ENCODE peak calls at places on chromosomes 16 and 17, in four cellular contexts. One of them, this sample, is unnamed.

GRCh38 chr17:29004081-29004692 is 1.6 kb downstream of the SEZ6 start:
- DNase-seq in BE2C: no peak
- DNase-seq in breast epithelium: no peak
- DNase-seq in left ventricle myocardium inferior: no peak
- DNase-seq in this sample: no peak

GRCh38 chr17:48799069-48799710 is 17.8 kb downstream of the TTLL6 start:
- DNase-seq in left ventricle myocardium inferior: no peak
- DNase-seq in breast epithelium: no peak
- DNase-seq in BE2C: no peak
- DNase-seq in this sample: no peak

GRCh38 chr17:80892900-80893603 is 98.6 kb upstream of the CHMP6 start:
- DNase-seq in BE2C: peak; percentile 77
- DNase-seq in left ventricle myocardium inferior: no peak
- DNase-seq in breast epithelium: no peak
- DNase-seq in this sample: peak; percentile 36

GRCh38 chr16:26665166-26665939 is 401.4 kb upstream of the C16orf82 start:
- DNase-seq in left ventricle myocardium inferior: no peak
- DNase-seq in breast epithelium: no peak
- DNase-seq in BE2C: no peak
- DNase-seq in this sample: no peak

GRCh38 chr17:1076299-1076981 is 79.5 kb downstream of the TIMM22 start:
- DNase-seq in BE2C: no peak
- DNase-seq in breast epithelium: no peak
- DNase-seq in left ventricle myocardium inferior: no peak
- DNase-seq in this sample: no peak

GRCh38 chr17:4562000-4562969 is 1.9 kb upstream of the GGT6 start:
- DNase-seq in BE2C: no peak
- DNase-seq in left ventricle myocardium inferior: no peak
- DNase-seq in breast epithelium: no peak
- DNase-seq in this sample: no peak

GRCh38 chr17:58728831-58729230 is 26.8 kb upstream of the PPM1E start:
- DNase-seq in BE2C: no peak
- DNase-seq in left ventricle myocardium inferior: no peak
- DNase-seq in breast epithelium: no peak
- DNase-seq in this sample: no peak

GRCh38 chr16:8905168-8905762 is 23.1 kb downstream of the LITAFD start:
- DNase-seq in left ventricle myocardium inferior: no peak
- DNase-seq in breast epithelium: no peak
- DNase-seq in BE2C: no peak
- DNase-seq in this sample: no peak

GRCh38 chr16:23920899-23921298 is 85.1 kb downstream of the PRKCB start:
- DNase-seq in left ventricle myocardium inferior: no peak
- DNase-seq in breast epithelium: no peak
- DNase-seq in BE2C: no peak
- DNase-seq in this sample: no peak

GRCh38 chr17:42276609-42277341 is 584 bp upstream of the STAT5B start:
- DNase-seq in left ventricle myocardium inferior: peak; percentile 70
- DNase-seq in breast epithelium: no peak
- DNase-seq in BE2C: peak; percentile 67
- DNase-seq in this sample: peak; percentile 59

GRCh38 chr17:42276359-42276608 is at the start of gene STAT5B:
- DNase-seq in BE2C: peak; percentile 73
- DNase-seq in left ventricle myocardium inferior: peak; percentile 78
- DNase-seq in breast epithelium: peak; percentile 67
- DNase-seq in this sample: peak; percentile 66

GRCh38 chr16:66717112-66717675 is 20.7 kb upstream of the CMTM4 start:
- DNase-seq in left ventricle myocardium inferior: peak; percentile 27
- DNase-seq in breast epithelium: no peak
- DNase-seq in BE2C: peak; percentile 77
- DNase-seq in this sample: peak; percentile 55

GRCh38 chr16:2473999-2474876 is 689 bp upstream of the TBC1D24 start:
- DNase-seq in left ventricle myocardium inferior: peak; percentile 56
- DNase-seq in BE2C: peak; percentile 69
- DNase-seq in breast epithelium: no peak
- DNase-seq in this sample: no peak

GRCh38 chr16:50546125-50546524 is 2.1 kb upstream of the NKD1 start:
- DNase-seq in left ventricle myocardium inferior: no peak
- DNase-seq in BE2C: no peak
- DNase-seq in breast epithelium: no peak
- DNase-seq in this sample: no peak

GRCh38 chr17:81556175-81556691 is 4.1 kb upstream of the FAAP100 start:
- DNase-seq in breast epithelium: no peak
- DNase-seq in left ventricle myocardium inferior: no peak
- DNase-seq in BE2C: no peak
- DNase-seq in this sample: no peak

GRCh38 chr17:68184141-68184571 is 63.7 kb upstream of the AMZ2 start:
- DNase-seq in left ventricle myocardium inferior: no peak
- DNase-seq in breast epithelium: no peak
- DNase-seq in BE2C: no peak
- DNase-seq in this sample: no peak

GRCh38 chr16:69926241-69926640 is 24.9 kb upstream of the CLEC18A start:
- DNase-seq in breast epithelium: no peak
- DNase-seq in left ventricle myocardium inferior: no peak
- DNase-seq in BE2C: no peak
- DNase-seq in this sample: no peak

GRCh38 chr17:62631936-62632924 is 4.8 kb downstream of the MRC2 start:
- DNase-seq in BE2C: no peak
- DNase-seq in left ventricle myocardium inferior: no peak
- DNase-seq in breast epithelium: no peak
- DNase-seq in this sample: no peak

GRCh38 chr16:30715777-30716445 is 16.9 kb downstream of the SRCAP start:
- DNase-seq in breast epithelium: no peak
- DNase-seq in left ventricle myocardium inferior: no peak
- DNase-seq in BE2C: peak; percentile 56
- DNase-seq in this sample: no peak

GRCh38 chr16:73285336-73285735 is 237.4 kb upstream of the ZFHX3 start:
- DNase-seq in breast epithelium: no peak
- DNase-seq in left ventricle myocardium inferior: no peak
- DNase-seq in BE2C: no peak
- DNase-seq in this sample: no peak
- TF ChIP-seq CTCF in breast epithelium: no peak
- TF ChIP-seq CTCF in left ventricle myocardium inferior: no peak
- TF ChIP-seq CTCF in BE2C: no peak
- TF ChIP-seq CTCF in this sample: no peak

GRCh38 chr17:60525347-60525623 is 757 bp downstream of the APPBP2 start:
- DNase-seq in BE2C: peak; percentile 14
- DNase-seq in left ventricle myocardium inferior: no peak
- DNase-seq in breast epithelium: no peak
- DNase-seq in this sample: no peak

GRCh38 chr17:60523822-60524221 is 2.2 kb downstream of the APPBP2 start:
- DNase-seq in breast epithelium: no peak
- DNase-seq in left ventricle myocardium inferior: no peak
- DNase-seq in BE2C: no peak
- DNase-seq in this sample: no peak

GRCh38 chr17:60525624-60526514 is at the start of gene APPBP2:
- DNase-seq in BE2C: peak; percentile 90
- DNase-seq in left ventricle myocardium inferior: peak; percentile 89
- DNase-seq in breast epithelium: peak; percentile 89
- DNase-seq in this sample: peak; percentile 86

GRCh38 chr17:60522889-60523626 is 3.0 kb downstream of the APPBP2 start:
- DNase-seq in breast epithelium: no peak
- DNase-seq in BE2C: no peak
- DNase-seq in left ventricle myocardium inferior: no peak
- DNase-seq in this sample: no peak

GRCh38 chr17:60524463-60525346 is 1.3 kb downstream of the APPBP2 start:
- DNase-seq in breast epithelium: no peak
- DNase-seq in BE2C: no peak
- DNase-seq in left ventricle myocardium inferior: no peak
- DNase-seq in this sample: no peak
- H3K4me3 ChIP-seq in breast epithelium: peak overlapping the region; percentile 83
- H3K4me3 ChIP-seq in BE2C: peak overlapping the region; percentile 99
- H3K4me3 ChIP-seq in left ventricle myocardium inferior: peak overlapping the region; percentile 95
- H3K4me3 ChIP-seq in this sample: peak overlapping the region; percentile 98

DNA sequence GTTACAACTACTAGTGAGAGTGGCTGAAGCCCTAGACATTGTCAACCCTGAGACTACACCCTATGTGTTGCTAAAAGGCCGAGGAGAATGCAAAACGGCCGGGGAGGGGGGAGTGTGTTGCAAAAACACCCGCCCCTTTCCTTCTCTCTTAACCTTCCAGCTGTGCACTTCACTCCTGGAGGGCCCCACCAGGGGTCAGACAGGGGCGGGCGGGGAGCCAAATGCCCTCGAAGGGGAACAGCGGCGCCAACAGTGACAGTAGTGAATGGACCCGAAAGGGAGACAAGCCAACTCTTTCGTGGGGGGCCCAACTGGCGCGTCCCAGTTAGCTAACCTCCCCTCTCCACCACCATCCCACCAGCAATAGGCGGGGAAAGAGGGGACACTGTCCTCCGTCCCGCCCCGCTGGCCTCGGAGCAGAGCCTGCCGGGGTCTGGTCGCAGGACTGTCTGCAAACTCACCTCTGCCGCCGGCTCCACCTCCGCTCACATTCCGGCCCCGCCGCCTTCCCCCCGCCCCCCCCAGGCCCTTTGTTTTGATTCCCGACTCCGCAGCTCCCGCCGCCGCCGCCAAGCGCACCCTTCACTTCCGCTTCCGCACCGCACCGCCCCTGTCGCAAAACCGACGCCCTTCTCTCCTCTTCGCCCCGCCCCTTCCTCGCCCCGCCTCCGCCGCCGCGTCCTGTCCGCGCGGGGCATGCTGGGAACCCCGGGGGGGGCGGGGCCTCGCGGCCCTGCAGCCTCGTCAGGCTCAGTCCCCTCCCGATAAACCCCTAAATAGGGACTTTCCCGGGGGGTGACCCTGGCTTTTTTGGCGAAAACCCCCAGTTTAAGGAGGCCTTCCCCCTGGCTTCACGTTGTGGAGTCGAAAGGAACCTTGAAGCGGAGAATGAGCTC is at the start of gene MARF1:
- DNase-seq in left ventricle myocardium inferior: peak; percentile 100
- DNase-seq in breast epithelium: peak; percentile 99
- DNase-seq in BE2C: peak; percentile 99
- DNase-seq in this sample: peak; percentile 98
- H3K27me3 ChIP-seq in left ventricle myocardium inferior: no peaks in the 10 kb centered on the region
- H3K27me3 ChIP-seq in breast epithelium: no peaks in the 10 kb centered on the region
- H3K27me3 ChIP-seq in BE2C: no peaks in the 10 kb centered on the region
- H3K27me3 ChIP-seq in this sample: no peaks in the 10 kb centered on the region

GRCh38 chr17:36837616-36838272 is 99.5 kb upstream of the LHX1 start:
- DNase-seq in breast epithelium: no peak
- DNase-seq in BE2C: no peak
- DNase-seq in left ventricle myocardium inferior: no peak
- DNase-seq in this sample: no peak
- TF ChIP-seq CTCF in breast epithelium: no peak
- TF ChIP-seq CTCF in BE2C: peak; percentile 23
- TF ChIP-seq CTCF in left ventricle myocardium inferior: no peak
- TF ChIP-seq CTCF in this sample: no peak

GRCh38 chr16:633336-634050 is 2.6 kb downstream of the METTL26 start:
- DNase-seq in breast epithelium: no peak
- DNase-seq in BE2C: no peak
- DNase-seq in left ventricle myocardium inferior: no peak
- DNase-seq in this sample: no peak

GRCh38 chr16:636206-637080 is at the start of gene METTL26:
- DNase-seq in BE2C: peak; percentile 98
- DNase-seq in breast epithelium: peak; percentile 94
- DNase-seq in left ventricle myocardium inferior: peak; percentile 97
- DNase-seq in this sample: peak; percentile 97

GRCh38 chr16:634051-634670 is 1.9 kb downstream of the METTL26 start:
- DNase-seq in BE2C: no peak
- DNase-seq in breast epithelium: no peak
- DNase-seq in left ventricle myocardium inferior: no peak
- DNase-seq in this sample: no peak

GRCh38 chr16:635573-636205 is 416 bp downstream of the METTL26 start:
- DNase-seq in breast epithelium: no peak
- DNase-seq in BE2C: no peak
- DNase-seq in left ventricle myocardium inferior: no peak
- DNase-seq in this sample: no peak

GRCh38 chr16:634996-635395 is 1.1 kb downstream of the METTL26 start:
- DNase-seq in left ventricle myocardium inferior: no peak
- DNase-seq in breast epithelium: no peak
- DNase-seq in BE2C: no peak
- DNase-seq in this sample: no peak
- H3K4me3 ChIP-seq in left ventricle myocardium inferior: peak overlapping the region; percentile 91
- H3K4me3 ChIP-seq in breast epithelium: peak overlapping the region; percentile 87
- H3K4me3 ChIP-seq in BE2C: peak overlapping the region; percentile 78
- H3K4me3 ChIP-seq in this sample: no peak overlapping the region

This sample was measured in dorsolateral prefrontal cortex.